ENCODE peak calls at places on chromosomes 1 and 21, in six cellular contexts. V, J, D, K, R and X are unnamed samples.

GRCh38 chr1:228650141-228650540 is 85.1 kb upstream of the RHOU start:
- DNase-seq in V (no peak), J (no peak), R (no peak), K (no peak), D (no peak), X (no peak)

GRCh38 chr1:76330993-76331603 is 256.6 kb downstream of the ST6GALNAC3 start:
- DNase-seq in V (no peak), K (peak), R (peak), J (peak), D (no peak), X (no peak)

GRCh38 chr1:60488857-60489256 is 415.3 kb upstream of the C1orf87 start:
- DNase-seq in D (peak), R (no peak), V (no peak), J (no peak), K (no peak), X (no peak)

GRCh38 chr21:46150491-46151121 is 4.8 kb downstream of the FTCD start:
- DNase-seq in V (peak), R (no peak), D (peak), K (no peak), J (no peak), X (peak)

GRCh38 chr1:119549719-119550141 is 42.7 kb downstream of the HSD3B1 start:
- DNase-seq in V (peak), R (peak), K (peak), J (peak), D (peak), X (no peak)

GRCh38 chr1:181423301-181423918 is 59.9 kb upstream of the CACNA1E start:
- DNase-seq in K (peak), R (peak), J (peak), D (no peak), V (no peak), X (no peak)

GRCh38 chr1:214248294-214249082 is 32.5 kb upstream of the SMYD2 start:
- DNase-seq in R (no peak), V (no peak), K (no peak), J (no peak), D (no peak), X (no peak)

GRCh38 chr1:118589486-118589885 is 398.7 kb downstream of the TBX15 start:
- DNase-seq in V (no peak), J (no peak), K (no peak), R (no peak), D (no peak), X (no peak)

GRCh38 chr21:42688841-42689371 is 35.5 kb downstream of the PDE9A start:
- DNase-seq in V (no peak), D (no peak), J (no peak), R (no peak), K (no peak), X (no peak)

GRCh38 chr1:165369255-165369848 is 12.8 kb upstream of the LMX1A start:
- DNase-seq in K (peak), V (no peak), R (peak), J (peak), D (peak), X (no peak)

GRCh38 chr1:156591432-156592157 is at the start of gene NAXE:
- DNase-seq in K (peak), J (peak), V (peak), D (peak), R (no peak), X (peak)

GRCh38 chr1:179036844-179037465 is 11.3 kb downstream of the FAM20B start:
- DNase-seq in D (no peak), K (no peak), R (no peak), J (peak), V (no peak), X (no peak)

GRCh38 chr1:81149649-81150335 is 650.9 kb upstream of the ADGRL2 start:
- DNase-seq in D (no peak), R (no peak), V (no peak), J (no peak), K (no peak), X (no peak)

GRCh38 chr1:71850515-71850914 is 431.8 kb downstream of the NEGR1 start:
- DNase-seq in J (no peak), V (no peak), D (no peak), R (no peak), K (no peak), X (no peak)

GRCh38 chr1:61424382-61424781 is 300.6 kb downstream of the TM2D1 start:
- DNase-seq in J (no peak), D (no peak), R (no peak), K (no peak), V (no peak), X (no peak)